ENCODE peak calls at places on chromosome 20, in eight cellular contexts. Z is iris pigment epithelial cell, V is endothelial cell, L is GM20000, T is T-helper 2 cell, B is Ammon's horn, S is A673, I is adrenal gland. C is an unnamed sample.

GRCh38 chr20:58213112-58213511 is 15.3 kb downstream of the ANKRD60 start:
- DNase-seq in B (peak; percentile 89), T (no peak), Z (no peak), S (no peak), V (no peak), I (no peak), L (no peak), C (no peak)

GRCh38 chr20:15236812-15237211 is 899.4 kb upstream of the FLRT3 start:
- DNase-seq in T (no peak), L (peak; percentile 28), V (peak; percentile 50), B (no peak), Z (peak; percentile 38), I (peak; percentile 29), S (peak; percentile 22), C (no peak)

GRCh38 chr20:1277529-1278322 is 11.6 kb downstream of the SNPH start:
- DNase-seq in L (no peak), B (no peak), S (no peak), V (no peak), Z (no peak), T (no peak), I (no peak), C (peak; percentile 2)

GRCh38 chr20:41213150-41213820 is 75.9 kb downstream of the PLCG1 start:
- DNase-seq in L (no peak), S (no peak), V (no peak), I (no peak), B (no peak), T (no peak), Z (peak; percentile 53), C (no peak)

GRCh38 chr20:62197801-62198200 is 15.0 kb downstream of the MTG2 start:
- DNase-seq in L (no peak), B (no peak), T (no peak), V (no peak), I (no peak), Z (no peak), S (no peak), C (no peak)

GRCh38 chr20:59269396-59270025 is 30.9 kb upstream of the EDN3 start:
- DNase-seq in T (no peak), S (no peak), Z (no peak), B (no peak), V (no peak), I (no peak), L (no peak), C (no peak)

GRCh38 chr20:43916875-43917371 is 2.3 kb downstream of the TOX2 start:
- DNase-seq in S (peak; percentile 50), T (no peak), L (peak; percentile 53), I (no peak), B (no peak), V (no peak), Z (peak; percentile 47), C (no peak)

GRCh38 chr20:49586967-49587587 is 19.1 kb upstream of the PTGIS start:
- DNase-seq in T (no peak), S (no peak), L (no peak), Z (no peak), V (no peak), B (no peak), I (no peak), C (no peak)

GRCh38 chr20:57579898-57580447 is 19.1 kb downstream of the PCK1 start:
- DNase-seq in S (no peak), B (no peak), V (no peak), T (no peak), I (no peak), L (no peak), Z (no peak), C (no peak)

GRCh38 chr20:53707341-53708102 is 113.9 kb upstream of the ZNF217 start:
- DNase-seq in T (no peak), Z (peak; percentile 65), S (no peak), B (peak; percentile 37), L (no peak), I (no peak), V (no peak), C (no peak)

GRCh38 chr20:36861875-36862801 is 13.8 kb upstream of the TLDC2 start:
- DNase-seq in V (no peak), B (peak; percentile 90), I (peak; percentile 95), S (peak; percentile 81), T (no peak), Z (peak; percentile 71), L (no peak), C (no peak)

GRCh38 chr20:14830466-14830865 is 493.1 kb upstream of the FLRT3 start:
- DNase-seq in V (no peak), Z (no peak), T (no peak), B (no peak), S (no peak), I (no peak), L (peak; percentile 25), C (no peak)

GRCh38 chr20:32820698-32821378 is 1.1 kb downstream of the MAPRE1 start:
- DNase-seq in S (peak; percentile 9), B (no peak), T (no peak), V (no peak), I (no peak), Z (no peak), L (no peak), C (no peak)

GRCh38 chr20:44282148-44282547 is 28.9 kb downstream of the FITM2 start:
- DNase-seq in Z (no peak), I (no peak), L (no peak), T (no peak), B (no peak), S (no peak), V (no peak), C (no peak)

GRCh38 chr20:29743101-29743931 is 1514.1 kb upstream of the DEFB115 start:
- DNase-seq in I (no peak), S (no peak), V (no peak), Z (no peak), L (no peak), B (no peak), T (no peak), C (no peak)